ENCODE peak calls at places on chromosomes 11 and 22, in four cellular contexts. One of them, this sample, is unnamed. For H3K9me3, the result is how much of the 10 kb centered on the place peaks cover.

GRCh38 chr11:27087425-27087824 is 46.8 kb downstream of the BBOX1 start:
- ATAC-seq in upper lobe of left lung: no peak
- ATAC-seq in HepG2: no peak
- ATAC-seq in HCT116: no peak
- ATAC-seq in this sample: no peak

GRCh38 chr22:35677460-35678187 is 29.4 kb downstream of the APOL6 start:
- ATAC-seq in HCT116: no peak
- ATAC-seq in HepG2: no peak
- ATAC-seq in upper lobe of left lung: no peak
- ATAC-seq in this sample: no peak

GRCh38 chr11:34052608-34053160 is 1.2 kb downstream of the CAPRIN1 start:
- ATAC-seq in upper lobe of left lung: peak
- ATAC-seq in HepG2: no peak
- ATAC-seq in HCT116: peak
- ATAC-seq in this sample: no peak

GRCh38 chr11:61025819-61026120 is 54.3 kb downstream of the CD6 start:
- ATAC-seq in HepG2: no peak
- ATAC-seq in HCT116: no peak
- ATAC-seq in upper lobe of left lung: no peak
- ATAC-seq in this sample: no peak

GRCh38 chr11:57972013-57972367 is 51.7 kb upstream of the OR9Q1 start:
- ATAC-seq in HepG2: peak
- ATAC-seq in HCT116: no peak
- ATAC-seq in upper lobe of left lung: no peak
- ATAC-seq in this sample: no peak

GRCh38 chr11:27497284-27497866 is 9.2 kb downstream of the LIN7C start:
- ATAC-seq in upper lobe of left lung: no peak
- ATAC-seq in HCT116: no peak
- ATAC-seq in HepG2: peak
- ATAC-seq in this sample: no peak

GRCh38 chr11:60396382-60396781 is at the start of gene MS4A14:
- ATAC-seq in upper lobe of left lung: no peak
- ATAC-seq in HCT116: no peak
- ATAC-seq in HepG2: no peak
- ATAC-seq in this sample: peak

GRCh38 chr22:38017272-38017920 is 33.0 kb upstream of the SOX10 start:
- ATAC-seq in upper lobe of left lung: no peak
- ATAC-seq in HCT116: peak
- ATAC-seq in HepG2: peak
- ATAC-seq in this sample: peak

GRCh38 chr11:18743900-18744514 is 18.0 kb upstream of the IGSF22 start:
- ATAC-seq in HepG2: no peak
- ATAC-seq in upper lobe of left lung: no peak
- ATAC-seq in HCT116: no peak
- ATAC-seq in this sample: no peak

GRCh38 chr22:29073618-29074275 is 912 bp downstream of the KREMEN1 start:
- ATAC-seq in upper lobe of left lung: peak
- ATAC-seq in HCT116: peak
- ATAC-seq in HepG2: peak
- ATAC-seq in this sample: peak

GRCh38 chr22:23565288-23565941 is 14.7 kb downstream of the IGLL1 start:
- ATAC-seq in upper lobe of left lung: no peak
- ATAC-seq in HepG2: peak
- ATAC-seq in HCT116: peak
- ATAC-seq in this sample: no peak

GRCh38 chr11:13152736-13153541 is 124.7 kb upstream of the BMAL1 start:
- ATAC-seq in upper lobe of left lung: no peak
- ATAC-seq in HepG2: no peak
- ATAC-seq in HCT116: peak
- ATAC-seq in this sample: no peak

GRCh38 chr11:60125962-60126585 is 37.6 kb downstream of the MS4A2 start:
- ATAC-seq in HepG2: peak
- ATAC-seq in upper lobe of left lung: no peak
- ATAC-seq in HCT116: no peak
- ATAC-seq in this sample: no peak

GRCh38 chr22:38110008-38110862 is at the start of gene BAIAP2L2:
- ATAC-seq in HCT116: no peak
- ATAC-seq in HepG2: peak
- ATAC-seq in upper lobe of left lung: no peak
- ATAC-seq in this sample: no peak

GRCh38 chr11:3920148-3920852 is 64.8 kb downstream of the STIM1 start:
- ATAC-seq in HepG2: no peak
- ATAC-seq in HCT116: peak
- ATAC-seq in upper lobe of left lung: no peak
- ATAC-seq in this sample: peak

GRCh38 chr22:41913842-41914534 is 886 bp downstream of the SHISA8 start:
- ATAC-seq in upper lobe of left lung: no peak
- ATAC-seq in HepG2: no peak
- ATAC-seq in HCT116: peak
- ATAC-seq in this sample: no peak

GRCh38 chr11:131206671-131207070 is 163.7 kb upstream of the NTM start:
- ATAC-seq in HepG2: no peak
- ATAC-seq in HCT116: no peak
- ATAC-seq in upper lobe of left lung: no peak
- ATAC-seq in this sample: no peak

GRCh38 chr11:123457187-123457770 is 27.2 kb downstream of the GRAMD1B start:
- ATAC-seq in HepG2: no peak
- ATAC-seq in HCT116: no peak
- ATAC-seq in upper lobe of left lung: no peak
- ATAC-seq in this sample: peak

GRCh38 chr22:20868225-20868944 is 9.6 kb downstream of the SNAP29 start:
- ATAC-seq in HepG2: no peak
- ATAC-seq in upper lobe of left lung: no peak
- ATAC-seq in HCT116: no peak
- ATAC-seq in this sample: no peak

DNA sequence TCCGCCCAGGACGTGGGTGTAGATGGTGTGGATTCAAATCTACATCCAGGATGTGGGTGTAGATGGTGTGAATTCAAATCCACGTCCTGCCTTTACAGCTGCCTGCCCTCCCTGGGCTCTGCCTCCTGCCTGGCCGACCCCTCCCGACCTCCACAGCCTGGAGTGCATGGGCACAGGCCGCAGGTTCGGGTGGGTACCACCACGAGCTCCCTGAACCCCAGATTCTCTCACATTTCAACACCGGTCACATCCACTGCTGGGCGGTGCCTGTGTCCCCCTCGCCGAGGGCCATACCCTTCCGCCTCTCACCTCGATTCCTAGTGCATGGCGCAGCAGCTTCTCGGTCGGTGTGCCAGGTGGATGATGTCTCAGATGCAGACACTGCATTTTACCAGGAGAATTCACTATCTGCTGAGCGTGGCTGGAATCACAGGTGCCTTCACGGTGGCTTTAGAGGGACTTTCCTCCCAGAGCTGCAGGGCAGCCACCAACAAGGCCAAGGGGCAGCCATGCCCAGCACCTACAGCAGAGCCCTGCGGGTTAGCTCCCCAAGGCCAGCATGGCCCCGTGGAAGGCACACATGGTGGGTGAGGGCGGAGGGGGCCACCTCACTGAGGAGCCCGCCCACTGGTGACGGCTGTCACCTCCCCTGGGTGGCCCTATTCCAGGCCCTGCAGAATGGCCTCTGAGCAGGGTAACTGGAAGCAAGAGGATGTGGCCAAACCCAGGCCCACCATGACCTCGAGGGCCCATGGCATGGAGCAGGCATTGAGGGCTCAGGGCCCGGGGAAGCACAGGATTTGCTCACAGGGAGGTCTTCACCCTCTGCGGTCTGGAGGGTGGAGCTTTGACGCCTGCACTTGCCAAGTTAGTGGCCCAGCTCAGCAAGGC is 638.5 kb downstream of the TBC1D22A start:
- ATAC-seq in HCT116: no peak
- ATAC-seq in HepG2: no peak
- ATAC-seq in upper lobe of left lung: no peak
- ATAC-seq in this sample: no peak
- H3K9me3 ChIP-seq in HCT116: under half
- H3K9me3 ChIP-seq in HepG2: under half
- H3K9me3 ChIP-seq in upper lobe of left lung: under half
- H3K9me3 ChIP-seq in this sample: under half

GRCh38 chr11:120522736-120523135 is 11.2 kb downstream of the GRIK4 start:
- ATAC-seq in HCT116: no peak
- ATAC-seq in HepG2: no peak
- ATAC-seq in upper lobe of left lung: no peak
- ATAC-seq in this sample: no peak
- TF ChIP-seq POLR2AphosphoS5 in HCT116: no peak
- TF ChIP-seq POLR2AphosphoS5 in HepG2: no peak
- TF ChIP-seq POLR2AphosphoS5 in upper lobe of left lung: no peak
- TF ChIP-seq POLR2AphosphoS5 in this sample: no peak

GRCh38 chr22:45603631-45604030 is 68.0 kb upstream of the ATXN10 start:
- ATAC-seq in HCT116: no peak
- ATAC-seq in HepG2: no peak
- ATAC-seq in upper lobe of left lung: no peak
- ATAC-seq in this sample: no peak
- H3K4me3 ChIP-seq in HCT116: no peak
- H3K4me3 ChIP-seq in HepG2: no peak
- H3K4me3 ChIP-seq in upper lobe of left lung: no peak
- H3K4me3 ChIP-seq in this sample: no peak

GRCh38 chr11:28673687-28674431 is 565.7 kb downstream of the METTL15 start:
- ATAC-seq in HepG2: no peak
- ATAC-seq in HCT116: peak
- ATAC-seq in upper lobe of left lung: no peak
- ATAC-seq in this sample: no peak

GRCh38 chr11:28674432-28675076 is 566.4 kb downstream of the METTL15 start:
- ATAC-seq in upper lobe of left lung: no peak
- ATAC-seq in HepG2: peak
- ATAC-seq in HCT116: peak
- ATAC-seq in this sample: no peak

GRCh38 chr11:28675183-28675582 is 567.0 kb downstream of the METTL15 start:
- ATAC-seq in HepG2: no peak
- ATAC-seq in HCT116: no peak
- ATAC-seq in upper lobe of left lung: no peak
- ATAC-seq in this sample: no peak

GRCh38 chr11:28677719-28678118 is 569.5 kb downstream of the METTL15 start:
- ATAC-seq in upper lobe of left lung: no peak
- ATAC-seq in HCT116: no peak
- ATAC-seq in HepG2: no peak
- ATAC-seq in this sample: no peak

GRCh38 chr11:28679795-28680194 is 571.6 kb downstream of the METTL15 start:
- ATAC-seq in HepG2: no peak
- ATAC-seq in upper lobe of left lung: no peak
- ATAC-seq in HCT116: no peak
- ATAC-seq in this sample: no peak
- H3K9me3 ChIP-seq in HepG2: under half
- H3K9me3 ChIP-seq in upper lobe of left lung: under half
- H3K9me3 ChIP-seq in HCT116: under half
- H3K9me3 ChIP-seq in this sample: under half

DNA sequence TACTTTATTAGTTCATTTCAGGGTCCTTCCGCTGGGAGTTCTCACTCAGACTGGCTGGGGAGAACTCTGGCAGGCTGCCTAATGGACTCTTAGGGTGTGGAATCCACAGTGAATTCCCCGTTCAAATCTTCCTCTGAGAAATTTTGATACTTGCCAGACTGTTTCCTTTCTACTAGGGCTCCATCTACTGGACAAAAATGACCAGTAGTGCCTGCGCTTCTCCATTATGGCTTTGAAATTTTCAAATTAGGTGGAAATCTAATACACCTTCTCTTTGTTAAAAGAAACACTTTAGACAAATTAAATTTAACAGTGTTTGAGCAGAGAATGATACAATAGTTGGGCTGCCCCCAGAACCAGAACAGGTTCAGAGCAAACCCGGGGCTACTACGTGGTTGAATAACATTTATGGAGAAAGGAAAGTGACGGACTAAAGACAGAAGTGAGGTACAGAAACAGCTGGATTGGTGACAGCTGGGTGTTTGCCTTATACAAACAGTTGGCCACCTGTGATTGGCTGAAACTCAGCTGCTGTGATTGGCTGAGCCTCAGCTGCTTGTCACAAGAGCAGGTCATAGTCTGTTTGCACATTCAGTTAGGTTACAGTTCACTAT is 52.9 kb upstream of the FDX1 start:
- ATAC-seq in HCT116: peak
- ATAC-seq in HepG2: peak
- ATAC-seq in upper lobe of left lung: peak
- ATAC-seq in this sample: peak
- TF ChIP-seq POLR2AphosphoS5 in HCT116: no peak
- TF ChIP-seq POLR2AphosphoS5 in HepG2: no peak
- TF ChIP-seq POLR2AphosphoS5 in upper lobe of left lung: peak
- TF ChIP-seq POLR2AphosphoS5 in this sample: peak

GRCh38 chr11:128831781-128832497 is 35.2 kb downstream of the KCNJ1 start:
- ATAC-seq in upper lobe of left lung: no peak
- ATAC-seq in HepG2: no peak
- ATAC-seq in HCT116: peak
- ATAC-seq in this sample: no peak
- H3K4me3 ChIP-seq in upper lobe of left lung: no peak
- H3K4me3 ChIP-seq in HepG2: no peak
- H3K4me3 ChIP-seq in HCT116: no peak
- H3K4me3 ChIP-seq in this sample: no peak

GRCh38 chr22:30970356-30970746 is 1.3 kb downstream of the TUG1 start:
- ATAC-seq in HepG2: no peak
- ATAC-seq in upper lobe of left lung: no peak
- ATAC-seq in HCT116: no peak
- ATAC-seq in this sample: no peak
- H3K9me3 ChIP-seq in HepG2: under half
- H3K9me3 ChIP-seq in upper lobe of left lung: under half
- H3K9me3 ChIP-seq in HCT116: under half
- H3K9me3 ChIP-seq in this sample: under half

GRCh38 chr22:50198624-50199017 is 2.2 kb upstream of the SELENOO start:
- ATAC-seq in HCT116: no peak
- ATAC-seq in HepG2: no peak
- ATAC-seq in upper lobe of left lung: no peak
- ATAC-seq in this sample: no peak
- TF ChIP-seq POLR2AphosphoS5 in HCT116: no peak
- TF ChIP-seq POLR2AphosphoS5 in HepG2: no peak
- TF ChIP-seq POLR2AphosphoS5 in upper lobe of left lung: no peak
- TF ChIP-seq POLR2AphosphoS5 in this sample: no peak

GRCh38 chr11:130178441-130178971 is 18.9 kb downstream of the ST14 start:
- ATAC-seq in upper lobe of left lung: no peak
- ATAC-seq in HepG2: no peak
- ATAC-seq in HCT116: no peak
- ATAC-seq in this sample: no peak
- H3K4me3 ChIP-seq in upper lobe of left lung: no peak
- H3K4me3 ChIP-seq in HepG2: no peak
- H3K4me3 ChIP-seq in HCT116: no peak
- H3K4me3 ChIP-seq in this sample: no peak

GRCh38 chr22:48846200-48846599 is 981.5 kb downstream of the BRD1 start:
- ATAC-seq in HCT116: no peak
- ATAC-seq in HepG2: no peak
- ATAC-seq in upper lobe of left lung: no peak
- ATAC-seq in this sample: no peak
- H3K9me3 ChIP-seq in HCT116: under half
- H3K9me3 ChIP-seq in HepG2: under half
- H3K9me3 ChIP-seq in upper lobe of left lung: under half
- H3K9me3 ChIP-seq in this sample: under half

This sample was measured in gastroesophageal sphincter.